ENCODE peak calls at places on chromosomes 5 and 9, in seven cellular contexts. One of them, this sample, is unnamed.
A peak's percentile ranks its signal among the peaks of the same experiment; 100 is the strongest.

GRCh38 chr9:108761530-108762347 is 94.0 kb downstream of the ACTL7B start:
- DNase-seq in neuronal stem cell: peak; percentile 53
- DNase-seq in trophoblast cell: peak; percentile 78
- DNase-seq in mesenchymal stem cell: peak; percentile 59
- DNase-seq in H1: peak; percentile 71
- DNase-seq in IMR-90: peak; percentile 51
- DNase-seq in H9: peak; percentile 61
- DNase-seq in this sample: peak; percentile 70

GRCh38 chr5:74408150-74409043 is 232.1 kb downstream of the ENC1 start:
- DNase-seq in neuronal stem cell: no peak
- DNase-seq in H1: no peak
- DNase-seq in H9: no peak
- DNase-seq in mesenchymal stem cell: no peak
- DNase-seq in IMR-90: no peak
- DNase-seq in trophoblast cell: no peak
- DNase-seq in this sample: no peak

GRCh38 chr9:137456061-137456863 is 2.9 kb downstream of the NSMF start:
- DNase-seq in H9: no peak
- DNase-seq in IMR-90: peak; percentile 28
- DNase-seq in trophoblast cell: no peak
- DNase-seq in mesenchymal stem cell: no peak
- DNase-seq in H1: no peak
- DNase-seq in neuronal stem cell: no peak
- DNase-seq in this sample: no peak

GRCh38 chr5:125526940-125527339 is 780.5 kb upstream of the ZNF608 start:
- DNase-seq in trophoblast cell: peak; percentile 94
- DNase-seq in IMR-90: peak; percentile 4
- DNase-seq in H1: no peak
- DNase-seq in neuronal stem cell: no peak
- DNase-seq in mesenchymal stem cell: no peak
- DNase-seq in H9: no peak
- DNase-seq in this sample: no peak

GRCh38 chr9:18405240-18405639 is 68.7 kb upstream of the ADAMTSL1 start:
- DNase-seq in neuronal stem cell: no peak
- DNase-seq in trophoblast cell: no peak
- DNase-seq in mesenchymal stem cell: no peak
- DNase-seq in H9: no peak
- DNase-seq in IMR-90: no peak
- DNase-seq in H1: no peak
- DNase-seq in this sample: no peak

GRCh38 chr5:179154346-179154990 is 94.3 kb downstream of the ZNF354C start:
- DNase-seq in H1: peak; percentile 33
- DNase-seq in neuronal stem cell: no peak
- DNase-seq in IMR-90: no peak
- DNase-seq in H9: peak; percentile 21
- DNase-seq in mesenchymal stem cell: no peak
- DNase-seq in trophoblast cell: no peak
- DNase-seq in this sample: no peak

GRCh38 chr5:128328479-128328878 is 209.6 kb downstream of the FBN2 start:
- DNase-seq in neuronal stem cell: no peak
- DNase-seq in trophoblast cell: no peak
- DNase-seq in H9: no peak
- DNase-seq in mesenchymal stem cell: no peak
- DNase-seq in H1: no peak
- DNase-seq in IMR-90: no peak
- DNase-seq in this sample: no peak

GRCh38 chr5:44935871-44936270 is 127.1 kb downstream of the MRPS30 start:
- DNase-seq in H1: no peak
- DNase-seq in mesenchymal stem cell: no peak
- DNase-seq in H9: no peak
- DNase-seq in neuronal stem cell: no peak
- DNase-seq in IMR-90: no peak
- DNase-seq in trophoblast cell: no peak
- DNase-seq in this sample: no peak

GRCh38 chr5:160506006-160507004 is 84.7 kb downstream of the PTTG1 start:
- DNase-seq in IMR-90: peak; percentile 54
- DNase-seq in mesenchymal stem cell: no peak
- DNase-seq in trophoblast cell: peak; percentile 77
- DNase-seq in H9: peak; percentile 62
- DNase-seq in H1: peak; percentile 53
- DNase-seq in neuronal stem cell: no peak
- DNase-seq in this sample: peak; percentile 77

GRCh38 chr9:37752646-37753488 is 738 bp upstream of the TRMT10B start:
- DNase-seq in IMR-90: no peak
- DNase-seq in trophoblast cell: no peak
- DNase-seq in H9: no peak
- DNase-seq in neuronal stem cell: no peak
- DNase-seq in H1: no peak
- DNase-seq in mesenchymal stem cell: no peak
- DNase-seq in this sample: no peak

GRCh38 chr5:138610468-138611294 is 35.5 kb upstream of the HSPA9 start:
- DNase-seq in mesenchymal stem cell: peak; percentile 43
- DNase-seq in H9: peak; percentile 62
- DNase-seq in H1: peak; percentile 72
- DNase-seq in IMR-90: no peak
- DNase-seq in trophoblast cell: peak; percentile 6
- DNase-seq in neuronal stem cell: no peak
- DNase-seq in this sample: peak; percentile 68

GRCh38 chr9:129933709-129934586 is 98.7 kb downstream of the USP20 start:
- DNase-seq in H9: no peak
- DNase-seq in mesenchymal stem cell: peak; percentile 29
- DNase-seq in neuronal stem cell: no peak
- DNase-seq in IMR-90: peak; percentile 14
- DNase-seq in trophoblast cell: no peak
- DNase-seq in H1: no peak
- DNase-seq in this sample: no peak

GRCh38 chr9:12141422-12141821 is 551.8 kb upstream of the TYRP1 start:
- DNase-seq in IMR-90: no peak
- DNase-seq in neuronal stem cell: no peak
- DNase-seq in trophoblast cell: no peak
- DNase-seq in H1: no peak
- DNase-seq in H9: no peak
- DNase-seq in mesenchymal stem cell: no peak
- DNase-seq in this sample: peak; percentile 36
- H2AK5ac ChIP-seq in IMR-90: no peak overlapping the region
- H2AK5ac ChIP-seq in neuronal stem cell: no peak overlapping the region
- H2AK5ac ChIP-seq in trophoblast cell: no peak overlapping the region
- H2AK5ac ChIP-seq in H1: no peak overlapping the region
- H2AK5ac ChIP-seq in H9: no peak overlapping the region
- H2AK5ac ChIP-seq in mesenchymal stem cell: no peak overlapping the region
- H2AK5ac ChIP-seq in this sample: no peak overlapping the region

GRCh38 chr9:107020040-107020530 is 157.1 kb downstream of the ZNF462 start:
- DNase-seq in neuronal stem cell: peak; percentile 35
- DNase-seq in H9: no peak
- DNase-seq in mesenchymal stem cell: peak; percentile 97
- DNase-seq in IMR-90: peak; percentile 96
- DNase-seq in H1: no peak
- DNase-seq in trophoblast cell: no peak
- DNase-seq in this sample: peak; percentile 83
- H2AK5ac ChIP-seq in neuronal stem cell: no peak overlapping the region
- H2AK5ac ChIP-seq in H9: no peak overlapping the region
- H2AK5ac ChIP-seq in mesenchymal stem cell: no peak overlapping the region
- H2AK5ac ChIP-seq in IMR-90: no peak overlapping the region
- H2AK5ac ChIP-seq in H1: no peak overlapping the region
- H2AK5ac ChIP-seq in trophoblast cell: no peak overlapping the region
- H2AK5ac ChIP-seq in this sample: no peak overlapping the region

DNA sequence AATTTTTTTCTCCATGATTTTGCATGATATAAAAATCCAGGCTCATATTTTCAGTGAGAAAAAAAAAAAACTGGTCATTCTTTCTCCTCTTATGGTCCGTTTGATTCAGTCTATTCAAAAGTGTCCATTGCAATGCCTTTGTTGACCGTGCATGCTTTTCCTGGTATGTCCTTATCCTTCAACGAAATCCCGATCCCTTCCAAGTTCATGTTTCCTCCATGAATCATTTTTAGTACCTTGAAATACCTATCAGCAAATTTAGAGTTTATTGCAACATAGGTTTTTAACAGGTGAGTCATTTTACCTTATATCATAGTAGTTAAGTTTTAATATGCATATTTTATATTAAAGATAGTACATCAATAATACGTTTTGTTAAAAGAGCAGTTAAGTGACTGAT is 773.8 kb upstream of the CHD1 start:
- DNase-seq in neuronal stem cell: no peak
- DNase-seq in trophoblast cell: peak; percentile 76
- DNase-seq in IMR-90: no peak
- DNase-seq in H9: no peak
- DNase-seq in mesenchymal stem cell: no peak
- DNase-seq in H1: no peak
- DNase-seq in this sample: no peak
- H2AK5ac ChIP-seq in neuronal stem cell: no peak overlapping the region
- H2AK5ac ChIP-seq in trophoblast cell: no peak overlapping the region
- H2AK5ac ChIP-seq in IMR-90: no peak overlapping the region
- H2AK5ac ChIP-seq in H9: no peak overlapping the region
- H2AK5ac ChIP-seq in mesenchymal stem cell: no peak overlapping the region
- H2AK5ac ChIP-seq in H1: no peak overlapping the region
- H2AK5ac ChIP-seq in this sample: no peak overlapping the region

GRCh38 chr5:65546141-65546540 is 16.8 kb downstream of the CENPK start:
- DNase-seq in trophoblast cell: no peak
- DNase-seq in H9: no peak
- DNase-seq in neuronal stem cell: no peak
- DNase-seq in mesenchymal stem cell: no peak
- DNase-seq in IMR-90: no peak
- DNase-seq in H1: no peak
- DNase-seq in this sample: no peak
- H2AK5ac ChIP-seq in trophoblast cell: no peak overlapping the region
- H2AK5ac ChIP-seq in H9: no peak overlapping the region
- H2AK5ac ChIP-seq in neuronal stem cell: no peak overlapping the region
- H2AK5ac ChIP-seq in mesenchymal stem cell: no peak overlapping the region
- H2AK5ac ChIP-seq in IMR-90: no peak overlapping the region
- H2AK5ac ChIP-seq in H1: no peak overlapping the region
- H2AK5ac ChIP-seq in this sample: no peak overlapping the region

This sample was measured in mesendoderm.